ENCODE peak calls at places on chromosomes 7 and 10, in six cellular contexts. E, C, P, M, N and S are unnamed samples.

GRCh38 chr10:4234661-4235060 is 449.7 kb upstream of the KLF6 start:
- DNase-seq in P (no peak), N (no peak), C (peak; percentile 70), E (no peak), M (no peak), S (no peak)

GRCh38 chr10:23493711-23494110 is 54.8 kb downstream of the OTUD1 start:
- DNase-seq in M (no peak), E (no peak), N (no peak), C (no peak), P (no peak), S (no peak)

GRCh38 chr7:1029637-1030443 is 14.5 kb upstream of the GPR146 start:
- DNase-seq in N (no peak), M (no peak), C (no peak), E (no peak), P (no peak), S (no peak)

GRCh38 chr10:48526371-48526821 is 78.5 kb downstream of the ARHGAP22 start:
- DNase-seq in C (peak; percentile 65), N (no peak), P (no peak), M (no peak), E (no peak), S (no peak)

GRCh38 chr10:63812491-63812890 is 291.3 kb downstream of the REEP3 start:
- DNase-seq in N (no peak), C (peak; percentile 36), E (no peak), P (no peak), M (no peak), S (no peak)

GRCh38 chr7:85286449-85286848 is 99.6 kb upstream of the SEMA3D start:
- DNase-seq in M (no peak), E (no peak), P (no peak), C (no peak), N (no peak), S (no peak)

GRCh38 chr7:114539575-114539974 is 125.0 kb downstream of the FOXP2 start:
- DNase-seq in C (peak; percentile 47), M (no peak), E (peak; percentile 29), N (peak; percentile 7), P (no peak), S (no peak)

GRCh38 chr10:132884041-132884440 is 58.3 kb downstream of the CFAP46 start:
- DNase-seq in P (no peak), C (no peak), M (peak; percentile 40), E (peak; percentile 4), N (no peak), S (no peak)

GRCh38 chr10:71404510-71405295 is 8.0 kb downstream of the CDH23 start:
- DNase-seq in E (no peak), P (no peak), C (no peak), M (no peak), N (no peak), S (no peak)

GRCh38 chr10:87861566-87861952 is 1.8 kb downstream of the KLLN start:
- DNase-seq in E (peak; percentile 79), C (peak; percentile 92), P (peak; percentile 59), N (peak; percentile 73), M (peak; percentile 72), S (no peak)

GRCh38 chr7:106462365-106462859 is 177.6 kb upstream of the NAMPT start:
- DNase-seq in M (no peak), N (peak; percentile 61), C (peak; percentile 76), P (peak; percentile 9), E (no peak), S (no peak)

GRCh38 chr10:131043039-131043691 is 268.4 kb downstream of the TCERG1L start:
- DNase-seq in E (no peak), N (no peak), C (no peak), P (no peak), M (no peak), S (no peak)

GRCh38 chr10:10313099-10313875 is 704.4 kb upstream of the CELF2 start:
- DNase-seq in P (no peak), N (no peak), C (peak; percentile 14), M (no peak), E (no peak), S (no peak)

GRCh38 chr10:50224330-50224952 is 26.9 kb downstream of the ASAH2 start:
- DNase-seq in C (peak; percentile 70), P (peak; percentile 16), E (no peak), M (no peak), N (peak; percentile 5), S (no peak)

GRCh38 chr10:96371356-96371755 is 12.6 kb upstream of the OPALIN start:
- DNase-seq in C (no peak), M (no peak), E (no peak), N (no peak), P (no peak), S (no peak)

GRCh38 chr7:41010967-41011366 is 691.9 kb downstream of the INHBA start:
- DNase-seq in N (no peak), M (no peak), E (no peak), P (no peak), C (peak; percentile 64), S (no peak)

GRCh38 chr10:117663750-117664149 is 121.2 kb downstream of the EMX2 start:
- DNase-seq in C (peak; percentile 33), P (peak; percentile 76), E (no peak), M (no peak), N (no peak), S (no peak)

GRCh38 chr7:16455591-16455990 is 9.9 kb downstream of the SOSTDC1 start:
- DNase-seq in M (no peak), N (no peak), C (no peak), P (no peak), E (no peak), S (no peak)

GRCh38 chr7:75866497-75867389 is 12.1 kb upstream of the RHBDD2 start:
- DNase-seq in N (peak; percentile 56), E (peak; percentile 52), C (peak; percentile 80), M (peak; percentile 59), P (peak; percentile 82), S (no peak)

GRCh38 chr10:24950439-24950838 is 2.0 kb downstream of the PRTFDC1 start:
- DNase-seq in N (no peak), C (no peak), P (no peak), M (no peak), E (no peak), S (no peak)

GRCh38 chr10:24952146-24952700 is at the start of gene PRTFDC1:
- DNase-seq in M (peak; percentile 76), E (peak; percentile 77), P (peak; percentile 62), C (no peak), N (peak; percentile 31), S (peak; percentile 18)

GRCh38 chr10:24951201-24952145 is 933 bp downstream of the PRTFDC1 start:
- DNase-seq in E (peak; percentile 54), P (peak; percentile 22), N (no peak), M (peak; percentile 57), C (no peak), S (no peak)

GRCh38 chr10:24952701-24953349 is 419 bp upstream of the PRTFDC1 start:
- DNase-seq in M (peak; percentile 67), P (peak; percentile 77), E (peak; percentile 70), N (peak; percentile 35), C (peak; percentile 69), S (peak; percentile 48)

GRCh38 chr10:24953350-24954074 is 1.1 kb upstream of the PRTFDC1 start:
- DNase-seq in C (peak; percentile 77), P (no peak), E (no peak), N (no peak), M (no peak), S (no peak)
- TF ChIP-seq CTCF in C (no peak), P (no peak), E (no peak), N (no peak), M (no peak), S (no peak)

GRCh38 chr10:112448903-112449302 is 1.9 kb downstream of the VTI1A start:
- DNase-seq in P (no peak), N (no peak), E (no peak), M (no peak), C (no peak), S (no peak)

GRCh38 chr10:112441520-112441919 is 5.2 kb downstream of the ZDHHC6 start:
- DNase-seq in P (no peak), M (no peak), N (no peak), C (no peak), E (no peak), S (no peak)

GRCh38 chr10:112442063-112442462 is 4.7 kb downstream of the ZDHHC6 start:
- DNase-seq in M (no peak), N (no peak), P (no peak), E (no peak), C (no peak), S (no peak)

GRCh38 chr10:112446055-112446854 is 459 bp downstream of the ZDHHC6 start:
- DNase-seq in P (no peak), E (peak; percentile 40), C (peak; percentile 15), N (peak; percentile 5), M (no peak), S (no peak)

DNA sequence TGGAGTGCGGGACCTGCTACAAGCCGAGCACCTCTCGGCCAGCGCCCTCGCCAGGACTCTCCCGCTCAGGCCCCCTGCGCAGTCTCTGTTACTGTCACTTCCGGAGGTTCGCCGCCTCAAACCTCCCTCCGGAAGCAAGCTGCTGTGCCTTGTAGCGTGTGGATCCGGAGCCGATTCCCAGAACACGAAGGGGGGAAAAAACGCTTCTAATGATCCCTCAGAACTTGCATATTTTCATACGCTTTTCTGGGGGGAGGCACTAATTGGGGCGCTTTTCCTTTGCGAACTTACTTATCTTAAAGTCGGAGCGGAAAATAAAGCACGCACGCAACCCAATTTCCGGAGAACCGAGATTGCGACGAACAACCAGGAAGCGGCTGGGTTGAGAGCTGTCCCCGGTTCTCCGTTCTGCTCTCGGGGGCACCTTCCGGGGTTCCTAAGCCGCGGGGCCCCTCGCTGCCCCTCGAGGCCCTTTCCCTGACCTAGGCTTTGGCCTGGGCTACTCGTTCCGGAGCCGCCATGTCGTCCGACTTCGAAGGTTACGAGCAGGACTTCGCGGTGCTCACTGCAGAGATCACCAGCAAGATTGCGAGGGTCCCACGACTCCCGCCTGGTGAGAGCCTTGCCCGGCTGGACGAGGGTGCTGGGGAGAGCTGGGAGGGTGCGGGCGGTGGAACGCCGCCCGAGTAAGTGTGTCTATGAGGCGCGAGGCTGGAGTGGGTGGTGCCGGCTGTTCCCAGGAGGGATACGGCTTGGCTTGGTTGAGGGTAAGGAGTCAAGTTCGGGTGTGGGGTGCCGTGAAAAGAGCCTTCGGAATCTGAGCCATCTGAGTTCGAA is at the start of the genes VTI1A and ZDHHC6:
- DNase-seq in C (peak; percentile 86), M (peak; percentile 89), N (peak; percentile 81), P (peak; percentile 80), E (peak; percentile 91), S (peak; percentile 81)
- TF ChIP-seq CTCF in C (peak; percentile 25), M (no peak), N (no peak), P (peak; percentile 27), E (peak; percentile 16), S (no peak)

GRCh38 chr7:81447351-81447952 is 322.4 kb downstream of the HGF start:
- DNase-seq in P (no peak), N (peak; percentile 33), C (peak; percentile 83), M (no peak), E (no peak), S (no peak)
- TF ChIP-seq CTCF in P (peak; percentile 27), N (no peak), C (peak; percentile 65), M (no peak), E (no peak), S (no peak)

GRCh38 chr7:45867471-45867870 is 5.4 kb downstream of the CCDC201 start:
- DNase-seq in N (no peak), M (no peak), C (no peak), E (no peak), P (no peak), S (no peak)

GRCh38 chr7:45869426-45869825 is 3.5 kb downstream of the CCDC201 start:
- DNase-seq in M (no peak), C (peak; percentile 29), E (no peak), P (no peak), N (no peak), S (no peak)

GRCh38 chr7:45865594-45866410 is 7.1 kb downstream of the CCDC201 start:
- DNase-seq in N (no peak), M (no peak), C (no peak), E (no peak), P (no peak), S (no peak)

GRCh38 chr7:45863715-45864114 is 9.2 kb downstream of the CCDC201 start:
- DNase-seq in N (no peak), E (no peak), M (no peak), C (no peak), P (no peak), S (no peak)
- TF ChIP-seq CTCF in N (no peak), E (no peak), M (no peak), C (peak; percentile 30), P (peak; percentile 17), S (no peak)